ENCODE peak calls at places on chromosome 13, in eight cellular contexts. U is fibroblast of lung, E is stomach, I is breast epithelium, S is tibial nerve, H is MCF 10A, Y is endothelial cell, K is fibroblast of pulmonary artery. Q is an unnamed sample.

GRCh38 chr13:24196593-24197197 is 36.2 kb downstream of the SPATA13 start:
- DNase-seq in U (no peak), E (no peak), I (no peak), S (no peak), H (no peak), Y (no peak), K (no peak), Q (no peak)

GRCh38 chr13:46896346-46897138 is at the start of gene HTR2A:
- DNase-seq in U (peak), E (peak), I (peak), S (no peak), H (no peak), Y (no peak), K (peak), Q (no peak)

GRCh38 chr13:95485045-95485517 is 67.4 kb upstream of the CLDN10 start:
- DNase-seq in U (peak), E (no peak), I (no peak), S (no peak), H (peak), Y (no peak), K (peak), Q (no peak)

GRCh38 chr13:108776650-108777049 is 147.2 kb downstream of the MYO16 start:
- DNase-seq in U (no peak), E (no peak), I (no peak), S (no peak), H (no peak), Y (no peak), K (no peak), Q (no peak)

GRCh38 chr13:111629457-111629856 is 309.0 kb downstream of the TEX29 start:
- DNase-seq in U (no peak), E (no peak), I (no peak), S (no peak), H (no peak), Y (no peak), K (no peak), Q (no peak)

GRCh38 chr13:113491418-113491883 is 940 bp upstream of the DCUN1D2 start:
- DNase-seq in U (peak), E (peak), I (no peak), S (no peak), H (peak), Y (peak), K (no peak), Q (no peak)

GRCh38 chr13:102650444-102650843 is 44.4 kb downstream of the METTL21C start:
- DNase-seq in U (no peak), E (no peak), I (no peak), S (no peak), H (no peak), Y (no peak), K (no peak), Q (no peak)

GRCh38 chr13:39485314-39485700 is 117.7 kb downstream of the LHFPL6 start:
- DNase-seq in U (peak), E (no peak), I (no peak), S (no peak), H (no peak), Y (no peak), K (peak), Q (no peak)

GRCh38 chr13:113116871-113117271 is 5.7 kb upstream of the F10 start:
- DNase-seq in U (no peak), E (peak), I (no peak), S (no peak), H (no peak), Y (no peak), K (no peak), Q (peak)

DNA sequence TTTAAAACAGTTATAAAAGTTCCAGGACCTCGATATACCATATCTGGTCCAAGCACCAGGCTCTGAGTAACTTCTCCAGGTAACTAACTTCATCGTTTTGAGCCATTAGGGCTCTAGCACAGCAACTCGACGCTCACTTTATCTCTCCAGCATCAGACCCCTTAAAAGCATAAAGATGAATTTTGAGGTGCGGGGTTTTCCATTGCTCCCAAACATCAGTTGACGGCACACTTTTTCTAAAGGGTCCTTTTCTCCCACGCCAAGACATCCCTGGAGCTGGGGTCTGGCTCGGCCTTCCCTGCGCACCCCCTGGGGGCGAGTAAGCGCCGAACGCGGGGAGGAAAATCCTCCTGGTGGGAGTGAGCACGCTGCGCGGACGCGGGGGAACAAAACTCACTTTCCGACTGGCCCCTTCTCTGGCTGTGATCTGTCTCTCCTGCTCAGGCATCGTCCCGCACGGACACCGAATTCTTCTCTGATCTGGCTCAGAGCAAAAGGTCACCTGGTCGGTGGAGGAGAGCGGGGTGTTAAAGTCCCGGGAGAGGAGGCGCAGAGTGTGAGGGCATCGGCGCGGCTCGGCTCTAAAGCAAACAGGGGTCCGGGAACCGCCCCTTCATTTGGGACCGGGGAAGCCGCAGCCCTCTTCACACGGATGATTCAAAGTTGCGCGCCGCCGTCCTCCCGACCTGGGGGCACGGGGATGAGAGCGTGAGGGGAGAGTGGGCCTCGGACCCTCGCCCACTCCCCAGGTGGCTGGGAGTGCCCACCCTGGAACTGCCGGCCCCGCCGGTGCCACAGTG is at the start of gene ATP7B:
- DNase-seq in U (peak), E (no peak), I (no peak), S (no peak), H (no peak), Y (peak), K (no peak), Q (no peak)
- TF ChIP-seq CTCF in U (no peak), E (no peak), I (no peak), S (no peak), H (no peak), Y (no peak), K (peak), Q (no peak)

GRCh38 chr13:34046457-34046856 is 228.5 kb downstream of the RFC3 start:
- DNase-seq in U (peak), E (no peak), I (no peak), S (no peak), H (no peak), Y (no peak), K (no peak), Q (no peak)

GRCh38 chr13:34044660-34045080 is 226.7 kb downstream of the RFC3 start:
- DNase-seq in U (peak), E (no peak), I (no peak), S (no peak), H (peak), Y (no peak), K (peak), Q (no peak)

GRCh38 chr13:34039678-34040077 is 221.7 kb downstream of the RFC3 start:
- DNase-seq in U (no peak), E (no peak), I (no peak), S (no peak), H (no peak), Y (no peak), K (no peak), Q (no peak)

GRCh38 chr13:34040863-34041262 is 222.9 kb downstream of the RFC3 start:
- DNase-seq in U (peak), E (no peak), I (no peak), S (no peak), H (no peak), Y (no peak), K (no peak), Q (no peak)

GRCh38 chr13:34044041-34044440 is 226.1 kb downstream of the RFC3 start:
- DNase-seq in U (peak), E (no peak), I (peak), S (no peak), H (peak), Y (no peak), K (peak), Q (no peak)
- TF ChIP-seq CTCF in U (no peak), E (no peak), I (no peak), S (no peak), H (no peak), Y (no peak), K (no peak), Q (no peak)

GRCh38 chr13:50080856-50081105 is 65.5 kb downstream of the KCNRG start:
- DNase-seq in U (no peak), E (no peak), I (no peak), S (no peak), H (no peak), Y (no peak), K (peak), Q (no peak)

GRCh38 chr13:50080158-50080855 is 65.1 kb downstream of the KCNRG start:
- DNase-seq in U (peak), E (no peak), I (no peak), S (peak), H (peak), Y (peak), K (peak), Q (no peak)

GRCh38 chr13:50082426-50083283 is 67.4 kb downstream of the KCNRG start:
- DNase-seq in U (peak), E (peak), I (peak), S (peak), H (peak), Y (peak), K (peak), Q (peak)

GRCh38 chr13:50081899-50082425 is 66.7 kb downstream of the KCNRG start:
- DNase-seq in U (peak), E (peak), I (peak), S (peak), H (peak), Y (peak), K (peak), Q (peak)

GRCh38 chr13:50081106-50081898 is 66.1 kb downstream of the KCNRG start:
- DNase-seq in U (no peak), E (peak), I (peak), S (peak), H (peak), Y (peak), K (no peak), Q (no peak)
- TF ChIP-seq CTCF in U (no peak), E (no peak), I (no peak), S (no peak), H (no peak), Y (no peak), K (peak), Q (peak)

DNA sequence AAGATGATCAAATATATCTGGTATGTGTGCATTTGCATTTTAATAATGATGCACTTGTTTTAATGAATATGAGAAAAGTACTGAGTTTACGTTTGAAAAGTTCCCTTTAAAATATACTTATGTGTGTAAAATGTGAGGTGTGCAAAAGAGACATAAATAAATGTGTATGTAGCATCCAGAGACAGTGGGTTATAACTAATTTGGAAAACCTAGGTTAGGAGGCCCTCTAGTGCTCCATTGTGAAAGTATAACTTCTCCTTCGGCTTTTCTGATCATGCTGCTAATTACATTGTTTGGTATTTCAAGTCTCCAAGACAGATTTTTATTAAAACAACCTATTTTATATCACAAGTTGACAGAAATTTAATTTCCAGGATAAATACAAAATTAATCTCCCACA is 30.1 kb downstream of the SCEL start:
- DNase-seq in U (peak), E (no peak), I (no peak), S (no peak), H (peak), Y (peak), K (peak), Q (no peak)
- TF ChIP-seq CTCF in U (peak), E (no peak), I (no peak), S (peak), H (peak), Y (peak), K (peak), Q (peak)

GRCh38 chr13:37944476-37945442 is 75.2 kb upstream of the TRPC4 start:
- DNase-seq in U (no peak), E (no peak), I (no peak), S (no peak), H (no peak), Y (peak), K (peak), Q (no peak)
- TF ChIP-seq CTCF in U (no peak), E (no peak), I (no peak), S (no peak), H (no peak), Y (no peak), K (no peak), Q (no peak)